ENCODE peak calls at places on chromosomes 7 and 10, in five cellular contexts. One of them, this sample, is unnamed.

GRCh38 chr10:22854935-22855421 is 72.9 kb upstream of the ARMC3 start:
- DNase-seq in T1000: no peak
- DNase-seq in WTC11: no peak
- DNase-seq in H4: no peak
- DNase-seq in NCI-H1417: no peak
- DNase-seq in this sample: no peak

GRCh38 chr10:127880557-127880956 is 12.2 kb downstream of the CLRN3 start:
- DNase-seq in H4: no peak
- DNase-seq in WTC11: no peak
- DNase-seq in T1000: no peak
- DNase-seq in NCI-H1417: no peak
- DNase-seq in this sample: no peak

GRCh38 chr10:70809011-70809611 is 6.6 kb upstream of the SGPL1 start:
- DNase-seq in WTC11: no peak
- DNase-seq in NCI-H1417: no peak
- DNase-seq in H4: no peak
- DNase-seq in T1000: no peak
- DNase-seq in this sample: no peak

GRCh38 chr10:100802607-100803006 is 57.2 kb downstream of the PAX2 start:
- DNase-seq in H4: no peak
- DNase-seq in NCI-H1417: no peak
- DNase-seq in WTC11: no peak
- DNase-seq in T1000: no peak
- DNase-seq in this sample: no peak

GRCh38 chr10:97406064-97406463 is 4.9 kb upstream of the RRP12 start:
- DNase-seq in NCI-H1417: no peak
- DNase-seq in T1000: no peak
- DNase-seq in WTC11: no peak
- DNase-seq in H4: no peak
- DNase-seq in this sample: no peak

GRCh38 chr7:50436133-50436802 is 13.9 kb downstream of the FIGNL1 start:
- DNase-seq in WTC11: no peak
- DNase-seq in T1000: no peak
- DNase-seq in NCI-H1417: no peak
- DNase-seq in H4: peak
- DNase-seq in this sample: no peak

GRCh38 chr10:43126759-43127424 is 11.4 kb upstream of the CSGALNACT2 start:
- DNase-seq in H4: no peak
- DNase-seq in NCI-H1417: no peak
- DNase-seq in T1000: no peak
- DNase-seq in WTC11: no peak
- DNase-seq in this sample: no peak

GRCh38 chr7:30253796-30254165 is 30.6 kb upstream of the ZNRF2 start:
- DNase-seq in NCI-H1417: no peak
- DNase-seq in WTC11: no peak
- DNase-seq in T1000: no peak
- DNase-seq in H4: no peak
- DNase-seq in this sample: no peak

GRCh38 chr7:36215017-36215621 is 62.1 kb downstream of the EEPD1 start:
- DNase-seq in H4: no peak
- DNase-seq in NCI-H1417: no peak
- DNase-seq in T1000: no peak
- DNase-seq in WTC11: peak
- DNase-seq in this sample: no peak

GRCh38 chr10:26621243-26621888 is 76.1 kb upstream of the PDSS1 start:
- DNase-seq in WTC11: no peak
- DNase-seq in T1000: no peak
- DNase-seq in NCI-H1417: no peak
- DNase-seq in H4: no peak
- DNase-seq in this sample: no peak